ENCODE peak calls at places on chromosomes 7 and 10, in four cellular contexts. K is RWPE1, S is fibroblast of lung, E is colonic mucosa. G is an unnamed sample.

GRCh38 chr10:114271779-114272167 is 32.7 kb downstream of the VWA2 start:
- DNase-seq in K (peak), S (peak), E (no peak), G (no peak)

GRCh38 chr10:118730699-118731456 is 23.9 kb downstream of the CACUL1 start:
- DNase-seq in K (no peak), S (no peak), E (peak), G (no peak)

GRCh38 chr10:48614481-48615383 is 9.9 kb upstream of the ARHGAP22 start:
- DNase-seq in K (no peak), S (peak), E (peak), G (no peak)

GRCh38 chr10:127919418-127920191 is 12.7 kb downstream of the PTPRE start:
- DNase-seq in K (peak), S (peak), E (no peak), G (no peak)

GRCh38 chr7:83861-84632 is 108.3 kb upstream of the FAM20C start:
- DNase-seq in K (no peak), S (no peak), E (no peak), G (no peak)

GRCh38 chr10:78985973-78986372 is 82.8 kb upstream of the ZMIZ1 start:
- DNase-seq in K (no peak), S (no peak), E (no peak), G (no peak)

GRCh38 chr10:28778524-28778923 is 101.2 kb downstream of the BAMBI start:
- DNase-seq in K (no peak), S (no peak), E (no peak), G (no peak)

GRCh38 chr7:115914951-115915350 is 115.6 kb downstream of the TFEC start:
- DNase-seq in K (no peak), S (no peak), E (no peak), G (no peak)

GRCh38 chr10:25176421-25176968 is 1.7 kb downstream of the GPR158 start:
- DNase-seq in K (no peak), S (no peak), E (no peak), G (no peak)

GRCh38 chr10:74293686-74294365 is 142.8 kb downstream of the ADK start:
- DNase-seq in K (peak), S (peak), E (no peak), G (no peak)

GRCh38 chr7:130734525-130735272 is 692 bp upstream of the KLF14 start:
- DNase-seq in K (no peak), S (peak), E (no peak), G (no peak)

GRCh38 chr7:40780431-40780830 is 645.6 kb downstream of the SUGCT start:
- DNase-seq in K (no peak), S (no peak), E (no peak), G (no peak)

GRCh38 chr7:29115130-29115529 is 31.2 kb downstream of the CPVL start:
- DNase-seq in K (no peak), S (no peak), E (no peak), G (no peak)

GRCh38 chr7:140676303-140676702 is 3.6 kb downstream of the ADCK2 start:
- DNase-seq in K (no peak), S (no peak), E (no peak), G (no peak)

GRCh38 chr10:103044942-103045489 is 126.9 kb downstream of the CNNM2 start:
- DNase-seq in K (no peak), S (peak), E (no peak), G (no peak)

GRCh38 chr7:130529417-130529816 is 37.5 kb downstream of the MEST start:
- DNase-seq in K (no peak), S (peak), E (no peak), G (no peak)

GRCh38 chr7:26155531-26156375 is 3.8 kb downstream of the NFE2L3 start:
- DNase-seq in K (no peak), S (peak), E (no peak), G (no peak)

GRCh38 chr7:128406147-128406985 is 3.4 kb downstream of the IMPDH1 start:
- DNase-seq in K (no peak), S (no peak), E (peak), G (no peak)

GRCh38 chr10:25522946-25523608 is 348.3 kb downstream of the GPR158 start:
- DNase-seq in K (no peak), S (no peak), E (no peak), G (no peak)

GRCh38 chr10:3412071-3412582 is 239.5 kb upstream of the PITRM1 start:
- DNase-seq in K (no peak), S (no peak), E (no peak), G (no peak)

GRCh38 chr7:135349746-135350145 is 116.1 kb downstream of the STRA8 start:
- DNase-seq in K (no peak), S (no peak), E (no peak), G (no peak)

GRCh38 chr10:122276611-122277205 is 5.6 kb downstream of the BTBD16 start:
- DNase-seq in K (peak), S (peak), E (no peak), G (no peak)

GRCh38 chr7:79820387-79820786 is 314.2 kb upstream of the GNAI1 start:
- DNase-seq in K (peak), S (peak), E (peak), G (no peak)

GRCh38 chr7:155090647-155091046 is 20.5 kb downstream of the HTR5A start:
- DNase-seq in K (peak), S (no peak), E (no peak), G (no peak)

GRCh38 chr10:86678999-86679792 is 10.9 kb downstream of the LDB3 start:
- DNase-seq in K (no peak), S (no peak), E (peak), G (no peak)

DNA sequence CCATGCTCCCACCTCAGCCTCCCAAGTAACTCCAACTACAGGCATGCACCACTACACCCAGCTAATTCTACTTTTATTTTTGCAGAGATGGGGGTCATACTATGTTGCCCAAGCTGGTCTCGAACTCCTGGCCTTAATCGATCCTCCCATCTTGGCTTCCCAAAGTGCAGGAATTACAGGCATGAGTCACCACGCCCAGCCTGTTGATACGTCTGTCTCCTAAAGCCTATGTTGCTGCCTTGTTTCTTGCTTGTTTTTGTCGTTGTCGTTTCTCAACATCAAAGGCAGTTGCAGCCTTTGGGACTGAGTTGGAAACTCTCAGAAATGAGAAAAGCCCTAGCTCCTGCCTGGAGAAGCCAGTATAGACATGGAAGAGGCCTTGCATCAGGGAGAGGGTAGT is 49.9 kb downstream of the SORBS1 start:
- DNase-seq in K (no peak), S (no peak), E (no peak), G (no peak)
- H3K27ac ChIP-seq in K (no peak), S (no peak), E (no peak), G (no peak)

GRCh38 chr7:50450691-50451051 is 521 bp upstream of the FIGNL1 start:
- DNase-seq in K (no peak), S (no peak), E (no peak), G (no peak)
- H3K27ac ChIP-seq in K (peak), S (peak), E (peak), G (no peak)

GRCh38 chr10:17237915-17238444 is 9.9 kb downstream of the VIM start:
- DNase-seq in K (no peak), S (peak), E (no peak), G (no peak)

GRCh38 chr10:17237163-17237562 is 9.1 kb downstream of the VIM start:
- DNase-seq in K (no peak), S (no peak), E (no peak), G (no peak)

GRCh38 chr10:17239276-17239660 is 11.2 kb downstream of the VIM start:
- DNase-seq in K (no peak), S (no peak), E (no peak), G (no peak)

GRCh38 chr10:17239671-17240460 is 11.8 kb downstream of the VIM start:
- DNase-seq in K (no peak), S (no peak), E (no peak), G (no peak)

GRCh38 chr10:17238445-17239275 is 10.6 kb downstream of the VIM start:
- DNase-seq in K (peak), S (peak), E (no peak), G (no peak)
- H3K27ac ChIP-seq in K (peak), S (peak), E (no peak), G (no peak)

GRCh38 chr10:70886921-70887665 is 1.3 kb downstream of the PCBD1 start:
- DNase-seq in K (no peak), S (no peak), E (no peak), G (no peak)
- H3K27ac ChIP-seq in K (peak), S (no peak), E (peak), G (peak)